ENCODE peak calls at places on chromosome 5, in six cellular contexts. Y is MCF 10A, G is HFFc6, Z is prostate gland, W is dorsolateral prefrontal cortex, U is nephron progenitor cell. B is an unnamed sample.

GRCh38 chr5:150341331-150341730 is 16.2 kb upstream of the TCOF1 start:
- DNase-seq in Y (no peak), W (no peak), Z (no peak), U (no peak), G (no peak), B (no peak)

GRCh38 chr5:150065886-150066285 is 20.5 kb downstream of the CSF1R start:
- DNase-seq in G (peak; percentile 58), U (no peak), W (no peak), Z (no peak), Y (no peak), B (no peak)

GRCh38 chr5:72036951-72037350 is 70.3 kb upstream of the MAP1B start:
- DNase-seq in G (peak; percentile 36), Y (peak; percentile 29), U (no peak), Z (no peak), W (no peak), B (no peak)

GRCh38 chr5:59034498-59035186 is 451.8 kb downstream of the RAB3C start:
- DNase-seq in Y (peak; percentile 61), U (no peak), W (no peak), Z (peak; percentile 19), G (peak; percentile 48), B (no peak)

GRCh38 chr5:171494452-171495121 is 75.1 kb downstream of the FGF18 start:
- DNase-seq in G (peak; percentile 48), U (peak; percentile 78), Y (peak; percentile 91), Z (no peak), W (no peak), B (peak; percentile 51)

GRCh38 chr5:25863811-25864210 is 1174.6 kb downstream of the CDH9 start:
- DNase-seq in G (no peak), U (no peak), Z (no peak), W (no peak), Y (no peak), B (no peak)

GRCh38 chr5:181190711-181191525 is 14.1 kb downstream of the TRIM7 start:
- DNase-seq in G (no peak), U (peak; percentile 66), W (peak; percentile 47), Y (no peak), Z (no peak), B (peak; percentile 46)

GRCh38 chr5:42930934-42931333 is 109.2 kb downstream of the ANXA2R start:
- DNase-seq in W (no peak), G (no peak), Z (no peak), U (no peak), Y (peak; percentile 62), B (no peak)

GRCh38 chr5:141354900-141355469 is at the start of gene PCDHGA4:
- DNase-seq in U (no peak), Y (peak; percentile 9), W (no peak), Z (no peak), G (no peak), B (no peak)
- TF ChIP-seq CTCF in U (no peak), Y (no peak), W (no peak), Z (no peak), G (peak; percentile 83), B (peak; percentile 34)

GRCh38 chr5:139841549-139841948 is 45.9 kb downstream of the PSD2 start:
- DNase-seq in Y (no peak), G (no peak), W (no peak), U (no peak), Z (no peak), B (no peak)
- TF ChIP-seq CTCF in Y (no peak), G (peak; percentile 42), W (no peak), U (no peak), Z (no peak), B (no peak)

GRCh38 chr5:153671653-153672346 is 181.3 kb downstream of the GRIA1 start:
- DNase-seq in G (no peak), Z (no peak), W (no peak), U (no peak), Y (no peak), B (no peak)
- TF ChIP-seq CTCF in G (no peak), Z (no peak), W (no peak), U (no peak), Y (no peak), B (no peak)

GRCh38 chr5:141149812-141150211 is at the start of gene PCDHB6:
- DNase-seq in U (no peak), Y (peak; percentile 6), W (no peak), Z (no peak), G (peak; percentile 41), B (no peak)
- TF ChIP-seq CTCF in U (no peak), Y (no peak), W (peak; percentile 18), Z (no peak), G (peak; percentile 71), B (no peak)

DNA sequence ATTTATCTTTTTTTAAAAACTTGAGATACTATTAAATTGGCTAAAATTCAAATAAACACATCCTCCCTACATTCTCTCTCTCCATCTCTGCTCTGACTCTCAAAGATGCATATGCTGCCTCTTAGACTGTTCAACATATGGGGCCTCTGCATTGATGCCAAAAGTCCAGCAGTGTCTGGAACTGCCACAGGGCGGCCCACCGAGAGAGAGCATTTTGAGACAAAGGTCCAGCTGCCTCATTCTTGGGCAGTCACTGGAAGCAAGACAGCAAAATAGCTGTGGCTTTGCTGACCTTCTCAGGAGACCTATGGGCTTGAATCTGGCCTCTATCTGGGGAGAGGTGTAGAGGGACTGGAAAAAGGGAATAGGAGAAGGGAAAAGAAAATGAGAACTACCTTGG is 12.9 kb upstream of the TSSK1B start:
- DNase-seq in Y (no peak), Z (no peak), W (no peak), G (peak; percentile 8), U (no peak), B (peak; percentile 41)
- TF ChIP-seq CTCF in Y (no peak), Z (no peak), W (no peak), G (peak; percentile 61), U (peak; percentile 11), B (no peak)

GRCh38 chr5:120052916-120053828 is 410.9 kb upstream of the PRR16 start:
- DNase-seq in Y (no peak), Z (peak; percentile 77), W (no peak), U (no peak), G (no peak), B (no peak)

GRCh38 chr5:120053841-120054240 is 410.3 kb upstream of the PRR16 start:
- DNase-seq in U (no peak), Z (no peak), G (no peak), Y (no peak), W (no peak), B (no peak)

DNA sequence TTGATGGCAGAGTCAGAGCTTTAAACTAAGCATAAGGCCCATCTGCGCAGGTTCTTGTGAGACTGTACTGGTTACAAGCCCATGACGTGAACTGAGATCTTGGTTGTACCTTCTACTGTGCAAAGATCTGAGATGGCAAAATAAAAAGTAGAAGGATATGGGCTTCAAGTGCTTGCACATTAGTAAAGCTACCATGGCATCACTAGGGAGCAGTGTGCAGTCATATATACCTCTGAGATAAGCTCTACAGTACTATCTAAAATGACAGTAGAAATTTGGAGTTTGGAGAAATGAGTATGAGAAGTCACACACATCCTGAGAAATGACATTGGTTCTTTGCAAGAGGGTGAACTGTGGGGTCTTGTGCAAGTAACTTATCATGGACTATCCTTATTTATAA is 408.2 kb upstream of the PRR16 start:
- DNase-seq in W (no peak), Y (peak; percentile 65), U (no peak), G (peak; percentile 70), Z (peak; percentile 26), B (no peak)
- TF ChIP-seq CTCF in W (no peak), Y (peak; percentile 43), U (no peak), G (peak; percentile 71), Z (no peak), B (no peak)

GRCh38 chr5:95284512-95285405 is at the start of gene MCTP1:
- DNase-seq in Z (no peak), W (peak; percentile 44), Y (peak; percentile 40), G (no peak), U (peak; percentile 67), B (peak; percentile 44)

GRCh38 chr5:95285406-95285761 is 490 bp upstream of the MCTP1 start:
- DNase-seq in Z (no peak), Y (no peak), G (no peak), U (no peak), W (no peak), B (no peak)

GRCh38 chr5:95281211-95281610 is 3.7 kb downstream of the MCTP1 start:
- DNase-seq in Z (no peak), G (peak; percentile 7), W (no peak), U (no peak), Y (peak; percentile 37), B (no peak)

GRCh38 chr5:95283022-95283615 is 1.8 kb downstream of the MCTP1 start:
- DNase-seq in U (peak; percentile 9), W (no peak), G (no peak), Z (no peak), Y (no peak), B (no peak)

GRCh38 chr5:95283761-95284511 is 958 bp downstream of the MCTP1 start:
- DNase-seq in G (no peak), Z (no peak), U (peak; percentile 65), W (no peak), Y (peak; percentile 47), B (peak; percentile 46)
- TF ChIP-seq CTCF in G (peak; percentile 54), Z (no peak), U (peak; percentile 44), W (no peak), Y (peak; percentile 60), B (peak; percentile 74)

B was measured in neural crest cell.